ENCODE peak calls at places on chromosomes 5 and 9, in five cellular contexts. W is hypothalamus, A is lung microvascular endothelial cell, L is H54, R is ELR. Q is an unnamed sample.

GRCh38 chr9:111945216-111945615 is 48.6 kb downstream of the UGCG start:
- DNase-seq in W (no peak), R (peak), A (peak), L (no peak), Q (peak)

GRCh38 chr9:27073841-27074728 is 34.9 kb upstream of the TEK start:
- DNase-seq in R (no peak), A (no peak), L (no peak), W (no peak), Q (no peak)

GRCh38 chr9:107749787-107750444 is 260.3 kb upstream of the KLF4 start:
- DNase-seq in L (peak), A (peak), W (peak), R (peak), Q (peak)

GRCh38 chr5:74177995-74178394 is 462.5 kb downstream of the ENC1 start:
- DNase-seq in W (no peak), A (no peak), L (no peak), R (no peak), Q (no peak)

GRCh38 chr5:54881286-54882005 is 103.9 kb downstream of the ESM1 start:
- DNase-seq in R (peak), W (no peak), A (no peak), L (no peak), Q (no peak)

GRCh38 chr5:177402271-177403043 is 2.0 kb upstream of the PFN3 start:
- DNase-seq in A (no peak), L (no peak), R (peak), W (no peak), Q (peak)

GRCh38 chr5:172293054-172293744 is 9.6 kb upstream of the UBTD2 start:
- DNase-seq in A (peak), R (peak), L (peak), W (peak), Q (peak)

GRCh38 chr5:1961304-1961946 is 78.7 kb upstream of the IRX4 start:
- DNase-seq in W (no peak), A (no peak), L (no peak), R (no peak), Q (peak)

GRCh38 chr5:176817369-176817841 is 7.0 kb downstream of the UNC5A start:
- DNase-seq in W (no peak), L (no peak), A (peak), R (no peak), Q (no peak)

GRCh38 chr9:33867747-33868429 is 50.9 kb downstream of the UBE2R2 start:
- DNase-seq in R (no peak), L (no peak), A (peak), W (no peak), Q (peak)

GRCh38 chr5:164809831-164810230 is 1304.4 kb downstream of the MAT2B start:
- DNase-seq in W (no peak), L (no peak), A (no peak), R (no peak), Q (no peak)

GRCh38 chr9:13731637-13732036 is 452.1 kb upstream of the MPDZ start:
- DNase-seq in W (no peak), R (no peak), L (no peak), A (no peak), Q (no peak)

GRCh38 chr9:70061776-70062175 is 18.1 kb downstream of the MAMDC2 start:
- DNase-seq in A (no peak), W (no peak), L (no peak), R (no peak), Q (peak)

GRCh38 chr5:154627711-154628678 is 127.2 kb upstream of the LARP1 start:
- DNase-seq in A (no peak), R (no peak), W (no peak), L (no peak), Q (peak)

GRCh38 chr5:102722930-102723329 is 32.2 kb upstream of the PAM start:
- DNase-seq in R (peak), A (peak), L (no peak), W (no peak), Q (no peak)

GRCh38 chr9:77725820-77726219 is 77.7 kb upstream of the GNA14 start:
- DNase-seq in W (no peak), A (no peak), L (no peak), R (no peak), Q (no peak)

GRCh38 chr5:40834391-40834848 is 602 bp downstream of the RPL37 start:
- DNase-seq in A (peak), W (no peak), L (no peak), R (peak), Q (no peak)

GRCh38 chr9:88814521-88815101 is 176.7 kb upstream of the S1PR3 start:
- DNase-seq in W (no peak), R (no peak), L (no peak), A (no peak), Q (peak)

GRCh38 chr5:180922932-180923331 is 24.0 kb downstream of the BTNL8 start:
- DNase-seq in R (no peak), W (no peak), L (no peak), A (no peak), Q (no peak)

GRCh38 chr5:151051066-151051930 is 29.5 kb downstream of the TNIP1 start:
- DNase-seq in R (peak), A (peak), L (peak), W (peak), Q (peak)

GRCh38 chr5:530001-530400 is 5.8 kb upstream of the SLC9A3 start:
- DNase-seq in L (no peak), W (no peak), A (no peak), R (no peak), Q (no peak)

GRCh38 chr9:114017741-114018715 is 60.1 kb downstream of the AMBP start:
- DNase-seq in L (no peak), A (no peak), W (no peak), R (no peak), Q (no peak)

GRCh38 chr9:110714314-110714713 is 45.7 kb downstream of the MUSK start:
- DNase-seq in R (peak), L (no peak), A (no peak), W (no peak), Q (no peak)

Q was measured in osteoblast.